ENCODE peak calls at places on chromosome 1, in eight cellular contexts. B, V, P, N, Y, I, C and H are unnamed samples.

GRCh38 chr1:203069028-203069804 is 16.6 kb downstream of the MYOG start:
- DNase-seq in B (peak), N (no peak), V (peak), Y (no peak), P (no peak), C (no peak), I (no peak), H (no peak)

GRCh38 chr1:40036574-40036973 is 4.0 kb upstream of the CAP1 start:
- DNase-seq in B (peak), I (peak), V (peak), C (peak), P (peak), N (peak), Y (peak), H (peak)

GRCh38 chr1:52674497-52675384 is 23.4 kb downstream of the COA7 start:
- DNase-seq in P (no peak), Y (no peak), B (no peak), V (no peak), N (peak), C (no peak), I (no peak), H (no peak)

GRCh38 chr1:64873576-64873975 is 92.8 kb downstream of the JAK1 start:
- DNase-seq in P (no peak), N (no peak), Y (no peak), B (no peak), V (no peak), C (no peak), I (no peak), H (no peak)

GRCh38 chr1:9317591-9318331 is 25.1 kb downstream of the SPSB1 start:
- DNase-seq in C (peak), P (no peak), B (peak), V (peak), Y (peak), N (no peak), I (peak), H (no peak)

GRCh38 chr1:40042337-40042736 is 1.8 kb downstream of the CAP1 start:
- DNase-seq in C (no peak), I (no peak), N (peak), P (no peak), V (no peak), B (no peak), Y (no peak), H (no peak)

GRCh38 chr1:219151467-219151866 is 22.2 kb upstream of the LYPLAL1 start:
- DNase-seq in B (no peak), C (no peak), Y (no peak), N (no peak), V (no peak), I (no peak), P (no peak), H (no peak)

GRCh38 chr1:44842763-44843655 is at the start of gene PTCH2:
- DNase-seq in B (peak), P (no peak), C (peak), V (peak), N (no peak), Y (peak), I (peak), H (peak)

GRCh38 chr1:120178799-120179419 is 2.6 kb upstream of the SEC22B start:
- DNase-seq in N (no peak), Y (no peak), B (peak), I (no peak), V (peak), P (no peak), C (no peak), H (no peak)

GRCh38 chr1:46643368-46643775 is 24.8 kb downstream of the ATPAF1 start:
- DNase-seq in V (peak), I (peak), N (peak), P (no peak), C (no peak), B (peak), Y (no peak), H (peak)

GRCh38 chr1:39957299-39958020 is 2.5 kb downstream of the MFSD2A start:
- DNase-seq in Y (no peak), N (peak), I (no peak), B (peak), C (no peak), V (peak), P (no peak), H (no peak)

GRCh38 chr1:23169727-23170335 is 1.2 kb upstream of the LUZP1 start:
- DNase-seq in P (peak), V (peak), C (peak), Y (peak), N (peak), B (peak), I (peak), H (peak)

GRCh38 chr1:10063878-10064277 is 31.1 kb downstream of the UBE4B start:
- DNase-seq in N (peak), C (no peak), P (no peak), Y (no peak), B (no peak), V (no peak), I (no peak), H (no peak)

GRCh38 chr1:114033961-114034360 is 54.7 kb downstream of the OLFML3 start:
- DNase-seq in I (no peak), N (peak), P (no peak), Y (no peak), B (no peak), V (no peak), C (no peak), H (no peak)

GRCh38 chr1:230375795-230376194 is 50.3 kb downstream of the PGBD5 start:
- DNase-seq in I (no peak), C (no peak), P (no peak), Y (no peak), B (no peak), V (no peak), N (no peak), H (no peak)

GRCh38 chr1:150106331-150106730 is 38.8 kb downstream of the VPS45 start:
- DNase-seq in B (no peak), N (no peak), Y (no peak), C (no peak), V (no peak), P (no peak), I (no peak), H (no peak)

GRCh38 chr1:16717174-16718108 is 22.9 kb upstream of the RNU1-4 start:
- DNase-seq in B (no peak), I (no peak), Y (no peak), V (no peak), P (no peak), N (no peak), C (no peak), H (no peak)

GRCh38 chr1:18947570-18947969 is 8.9 kb downstream of the IFFO2 start:
- DNase-seq in C (no peak), Y (peak), I (no peak), B (no peak), P (no peak), N (no peak), V (no peak), H (no peak)

GRCh38 chr1:203402609-203403337 is 51.9 kb upstream of the FMOD start:
- DNase-seq in I (no peak), B (peak), V (peak), Y (no peak), C (no peak), P (no peak), N (peak), H (peak)

GRCh38 chr1:239617259-239617658 is 230.9 kb downstream of the CHRM3 start:
- DNase-seq in N (no peak), I (no peak), C (no peak), V (no peak), P (no peak), B (no peak), Y (no peak), H (no peak)

GRCh38 chr1:201689647-201690046 is 139.3 kb upstream of the IPO9 start:
- DNase-seq in C (no peak), N (no peak), P (no peak), Y (no peak), V (no peak), B (no peak), I (no peak), H (no peak)

GRCh38 chr1:178541829-178542553 is 29.1 kb downstream of the TEX35 start:
- DNase-seq in P (no peak), V (peak), N (no peak), B (peak), Y (peak), I (peak), C (peak), H (no peak)

GRCh38 chr1:1680912-1681273 is 11.7 kb downstream of the SLC35E2B start:
- DNase-seq in Y (no peak), B (no peak), N (no peak), V (no peak), I (peak), P (no peak), C (no peak), H (no peak)

GRCh38 chr1:1683104-1683905 is 9.3 kb downstream of the SLC35E2B start:
- DNase-seq in P (no peak), B (no peak), Y (no peak), C (no peak), I (no peak), V (no peak), N (no peak), H (no peak)

GRCh38 chr1:1680031-1680911 is 12.3 kb downstream of the SLC35E2B start:
- DNase-seq in C (no peak), P (no peak), N (no peak), Y (no peak), I (no peak), V (no peak), B (no peak), H (no peak)

GRCh38 chr1:1677718-1678580 is 14.6 kb downstream of the SLC35E2B start:
- DNase-seq in V (no peak), Y (no peak), I (peak), N (no peak), B (no peak), C (no peak), P (no peak), H (no peak)

DNA sequence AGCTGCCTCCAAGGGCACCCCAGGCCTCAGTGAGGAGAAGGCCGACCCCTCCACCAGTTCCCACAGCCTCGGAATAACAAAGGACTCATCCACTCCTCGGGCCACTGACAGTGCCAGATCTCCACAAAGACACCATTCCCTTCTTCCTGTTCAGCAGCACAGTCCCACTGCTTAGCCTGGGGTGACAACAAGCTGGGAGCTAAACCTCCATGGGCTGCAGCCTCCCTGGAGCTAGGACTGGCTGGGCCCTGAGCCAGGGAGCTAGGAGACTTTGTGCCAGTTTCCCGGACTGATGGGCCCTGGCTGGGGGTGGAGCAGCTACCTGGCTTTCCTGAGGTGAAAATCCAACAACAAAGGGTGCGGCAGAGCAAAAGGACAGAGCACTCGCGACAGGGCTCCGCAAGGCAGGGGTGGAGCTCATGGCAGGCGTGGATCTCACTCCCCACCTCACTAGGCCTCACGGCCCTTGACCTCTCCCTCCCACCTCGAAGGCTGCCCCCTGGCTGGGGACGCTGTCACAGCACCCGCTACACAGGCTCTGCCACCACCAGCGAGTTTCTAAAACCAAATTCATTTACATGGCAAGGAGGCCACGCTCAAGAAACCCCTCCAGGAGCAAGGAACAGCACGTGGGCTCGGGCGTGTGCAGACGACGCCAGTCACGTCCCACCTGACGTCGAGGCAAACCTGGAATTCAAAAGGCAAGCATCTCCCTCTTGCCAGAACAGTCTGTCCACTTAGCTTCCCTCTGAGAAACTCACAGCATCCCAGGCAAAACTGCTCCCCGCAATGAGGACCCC is 13.8 kb downstream of the SLC35E2B start:
- DNase-seq in V (no peak), I (peak), C (no peak), N (no peak), P (no peak), Y (no peak), B (no peak), H (no peak)
- H3K4me3 ChIP-seq in V (no peak), I (peak), C (no peak), N (no peak), P (no peak), Y (no peak), B (no peak), H (no peak)

GRCh38 chr1:60947367-60947766 is 135.0 kb upstream of the NFIA start:
- DNase-seq in N (peak), C (no peak), B (no peak), I (no peak), Y (no peak), V (no peak), P (no peak), H (no peak)
- TF ChIP-seq CTCF in N (no peak), C (no peak), B (no peak), I (no peak), Y (no peak), V (no peak), P (no peak), H (no peak)

GRCh38 chr1:235329139-235329808 is 904 bp downstream of the GGPS1 start:
- DNase-seq in Y (peak), I (peak), N (peak), V (no peak), B (no peak), C (peak), P (no peak), H (no peak)

GRCh38 chr1:235328271-235329138 is at the start of gene GGPS1:
- DNase-seq in Y (peak), C (peak), I (peak), N (peak), V (peak), B (peak), P (peak), H (peak)

GRCh38 chr1:235331391-235331790 is 3.0 kb downstream of the GGPS1 start:
- DNase-seq in C (no peak), I (no peak), B (no peak), P (no peak), N (no peak), Y (no peak), V (no peak), H (no peak)

GRCh38 chr1:235327559-235328270 is at the start of gene ARID4B:
- DNase-seq in C (peak), I (no peak), Y (no peak), N (no peak), P (peak), V (no peak), B (no peak), H (no peak)

GRCh38 chr1:235330918-235331285 is 2.5 kb downstream of the GGPS1 start:
- DNase-seq in I (no peak), B (no peak), P (no peak), V (no peak), C (no peak), N (no peak), Y (no peak), H (no peak)
- H3K4me3 ChIP-seq in I (no peak), B (peak), P (no peak), V (no peak), C (no peak), N (no peak), Y (no peak), H (peak)

GRCh38 chr1:99170516-99170915 is 93.8 kb upstream of the PLPPR4 start:
- DNase-seq in V (no peak), P (no peak), C (no peak), B (peak), N (peak), Y (no peak), I (no peak), H (no peak)

GRCh38 chr1:99173900-99174299 is 90.4 kb upstream of the PLPPR4 start:
- DNase-seq in P (no peak), N (no peak), C (no peak), I (no peak), Y (no peak), B (no peak), V (no peak), H (no peak)

GRCh38 chr1:99173282-99173681 is 91.0 kb upstream of the PLPPR4 start:
- DNase-seq in V (no peak), I (no peak), Y (no peak), C (no peak), N (no peak), P (no peak), B (peak), H (no peak)

GRCh38 chr1:99176753-99177152 is 87.5 kb upstream of the PLPPR4 start:
- DNase-seq in Y (no peak), P (no peak), N (no peak), V (no peak), B (peak), I (no peak), C (no peak), H (no peak)

GRCh38 chr1:99171126-99171813 is 93.0 kb upstream of the PLPPR4 start:
- DNase-seq in P (no peak), C (no peak), Y (no peak), N (no peak), B (no peak), V (no peak), I (no peak), H (no peak)
- TF ChIP-seq CTCF in P (no peak), C (no peak), Y (no peak), N (no peak), B (no peak), V (no peak), I (no peak), H (no peak)

DNA sequence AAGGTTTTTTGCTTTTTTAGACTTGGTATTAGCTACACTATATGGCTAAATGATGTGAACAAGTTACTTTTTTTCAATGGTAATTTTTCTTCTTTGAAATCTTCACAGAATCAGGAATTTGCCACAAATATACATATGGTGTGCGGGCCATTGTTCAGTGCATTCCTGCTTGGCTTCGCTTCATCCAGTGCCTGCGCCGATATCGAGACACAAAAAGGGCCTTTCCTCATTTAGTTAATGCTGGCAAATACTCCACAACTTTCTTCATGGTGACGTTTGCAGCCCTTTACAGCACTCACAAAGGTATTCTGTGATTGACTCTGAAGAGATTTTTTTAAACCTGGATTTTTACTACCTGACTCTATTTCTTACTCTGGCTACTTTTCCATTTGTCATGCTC is 76.3 kb upstream of the KIAA1614 start:
- DNase-seq in V (no peak), N (no peak), C (no peak), Y (no peak), B (no peak), P (no peak), I (no peak), H (no peak)
- H3K4me3 ChIP-seq in V (no peak), N (no peak), C (no peak), Y (no peak), B (no peak), P (no peak), I (no peak), H (no peak)

DNA sequence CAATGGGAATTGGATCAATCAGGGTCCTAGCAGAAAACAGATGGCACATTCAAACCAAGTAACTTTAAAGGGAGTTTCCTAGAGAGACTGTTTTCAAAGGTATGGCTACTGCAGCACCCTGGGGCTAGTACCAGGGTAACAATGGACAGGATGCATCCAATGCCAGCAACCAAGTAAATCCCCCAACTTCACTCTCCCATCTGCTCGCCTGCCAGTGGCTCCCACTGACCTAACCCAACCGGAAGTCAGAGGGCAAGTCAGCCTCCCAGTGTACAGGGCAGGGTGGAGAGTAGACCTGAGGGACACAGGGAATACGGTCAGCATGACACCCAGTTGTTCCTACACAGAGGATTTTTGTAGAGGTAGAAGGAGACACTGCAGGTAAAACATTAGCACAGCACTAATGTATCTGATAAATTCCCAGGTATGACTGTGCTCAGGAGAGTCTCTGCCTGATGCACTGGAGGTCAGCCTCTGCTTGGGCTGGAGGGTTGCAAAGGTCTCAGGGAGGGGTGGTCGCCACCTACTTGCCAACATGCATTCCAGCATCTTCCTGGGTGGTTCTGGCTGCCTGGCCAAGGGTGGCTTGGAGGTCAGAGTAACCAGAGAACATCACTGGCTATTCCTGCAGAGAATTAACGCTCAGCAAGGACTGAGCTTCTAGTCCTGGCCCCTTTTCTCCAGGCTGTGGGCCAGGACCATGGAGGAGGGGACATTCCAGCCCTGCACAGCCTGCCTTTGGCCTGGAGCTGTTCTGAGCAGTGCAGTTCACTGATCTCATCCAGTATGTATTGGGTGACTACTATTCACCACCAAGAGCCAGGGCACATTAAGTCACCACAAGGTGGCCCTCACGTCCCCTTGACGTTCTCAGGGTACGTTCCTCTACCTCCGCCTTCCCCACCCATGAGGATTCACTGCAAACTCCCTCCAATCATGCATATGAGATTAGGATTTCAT is 5.1 kb upstream of the GJA4 start:
- DNase-seq in Y (peak), N (peak), C (no peak), V (peak), B (peak), I (no peak), P (no peak), H (no peak)
- TF ChIP-seq CTCF in Y (peak), N (peak), C (no peak), V (no peak), B (peak), I (peak), P (peak), H (no peak)

GRCh38 chr1:161117681-161118581 is at the start of the genes NIT1 and PFDN2:
- DNase-seq in B (peak), N (peak), C (peak), P (peak), Y (peak), I (peak), V (peak), H (no peak)

GRCh38 chr1:161119017-161119378 is 1.1 kb downstream of the NIT1 start:
- DNase-seq in B (peak), I (peak), P (no peak), N (peak), Y (peak), C (no peak), V (peak), H (no peak)

GRCh38 chr1:161121042-161121441 is 3.1 kb downstream of the NIT1 start:
- DNase-seq in C (no peak), I (no peak), P (no peak), N (no peak), B (no peak), Y (no peak), V (no peak), H (no peak)

GRCh38 chr1:161121838-161122237 is 3.9 kb downstream of the NIT1 start:
- DNase-seq in C (no peak), I (no peak), P (no peak), Y (no peak), N (no peak), V (no peak), B (no peak), H (no peak)

DNA sequence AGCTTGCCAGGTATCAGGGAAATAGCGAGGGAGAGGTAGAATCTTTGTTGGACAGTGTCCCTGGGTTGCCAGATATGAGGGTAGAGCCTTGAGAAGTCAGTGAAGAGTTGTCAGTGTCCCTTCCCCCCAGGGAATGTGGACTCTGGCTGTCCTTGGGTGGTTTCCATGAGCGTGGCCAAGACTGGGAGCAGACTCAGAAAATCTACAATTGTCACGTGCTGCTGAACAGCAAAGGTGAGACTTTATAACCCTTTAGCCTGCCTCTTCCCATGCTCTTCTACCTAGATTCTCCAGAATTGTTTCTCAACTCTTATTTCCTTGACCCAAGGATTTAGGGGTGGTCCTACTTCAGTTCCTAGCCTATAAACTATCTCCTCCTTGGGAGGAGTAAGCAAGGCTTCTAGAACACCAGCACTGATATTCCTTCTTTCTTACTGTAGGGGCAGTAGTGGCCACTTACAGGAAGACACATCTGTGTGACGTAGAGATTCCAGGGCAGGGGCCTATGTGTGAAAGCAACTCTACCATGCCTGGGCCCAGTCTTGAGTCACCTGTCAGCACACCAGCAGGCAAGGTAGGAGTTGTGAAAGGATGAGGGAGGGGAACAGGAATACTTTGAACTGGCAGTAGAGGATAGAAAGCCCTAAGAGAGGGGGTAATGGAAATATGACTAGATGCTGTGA is 1.6 kb downstream of the NIT1 start:
- DNase-seq in C (no peak), B (peak), I (peak), P (no peak), V (peak), N (peak), Y (peak), H (no peak)
- H3K4me3 ChIP-seq in C (no peak), B (peak), I (no peak), P (peak), V (no peak), N (no peak), Y (no peak), H (peak)